ENCODE peak calls at places on chromosome 1, in ten cellular contexts. One of them, this sample, is unnamed.

GRCh38 chr1:224897928-224898327 is 31.5 kb upstream of the DNAH14 start:
- DNase-seq in ovary: no peak
- DNase-seq in HCT116: no peak
- DNase-seq in prostate gland: no peak
- DNase-seq in stomach: no peak
- DNase-seq in upper lobe of right lung: no peak
- DNase-seq in right cardiac atrium: no peak
- DNase-seq in cardiac muscle cell: no peak
- DNase-seq in adrenal gland: no peak
- DNase-seq in breast epithelium: no peak
- DNase-seq in this sample: no peak

GRCh38 chr1:154840557-154841176 is 29.4 kb downstream of the KCNN3 start:
- DNase-seq in ovary: no peak
- DNase-seq in HCT116: no peak
- DNase-seq in prostate gland: no peak
- DNase-seq in stomach: no peak
- DNase-seq in upper lobe of right lung: no peak
- DNase-seq in right cardiac atrium: no peak
- DNase-seq in cardiac muscle cell: no peak
- DNase-seq in adrenal gland: no peak
- DNase-seq in breast epithelium: no peak
- DNase-seq in this sample: no peak

GRCh38 chr1:11592752-11593151 is 61.5 kb downstream of the FBXO2 start:
- DNase-seq in ovary: no peak
- DNase-seq in HCT116: no peak
- DNase-seq in prostate gland: no peak
- DNase-seq in stomach: no peak
- DNase-seq in upper lobe of right lung: no peak
- DNase-seq in right cardiac atrium: no peak
- DNase-seq in cardiac muscle cell: no peak
- DNase-seq in adrenal gland: no peak
- DNase-seq in breast epithelium: no peak
- DNase-seq in this sample: no peak

GRCh38 chr1:221069956-221070355 is 190.7 kb downstream of the HLX start:
- DNase-seq in ovary: no peak
- DNase-seq in HCT116: no peak
- DNase-seq in prostate gland: no peak
- DNase-seq in stomach: no peak
- DNase-seq in upper lobe of right lung: no peak
- DNase-seq in right cardiac atrium: no peak
- DNase-seq in cardiac muscle cell: no peak
- DNase-seq in adrenal gland: no peak
- DNase-seq in breast epithelium: no peak
- DNase-seq in this sample: no peak

GRCh38 chr1:168148916-168149315 is 12.2 kb upstream of the GPR161 start:
- DNase-seq in ovary: no peak
- DNase-seq in HCT116: no peak
- DNase-seq in prostate gland: no peak
- DNase-seq in stomach: no peak
- DNase-seq in upper lobe of right lung: no peak
- DNase-seq in right cardiac atrium: no peak
- DNase-seq in cardiac muscle cell: no peak
- DNase-seq in adrenal gland: no peak
- DNase-seq in breast epithelium: no peak
- DNase-seq in this sample: no peak

GRCh38 chr1:67785847-67786753 is 47.2 kb downstream of the GNG12 start:
- DNase-seq in ovary: no peak
- DNase-seq in HCT116: no peak
- DNase-seq in prostate gland: no peak
- DNase-seq in stomach: no peak
- DNase-seq in upper lobe of right lung: no peak
- DNase-seq in right cardiac atrium: no peak
- DNase-seq in cardiac muscle cell: no peak
- DNase-seq in adrenal gland: no peak
- DNase-seq in breast epithelium: no peak
- DNase-seq in this sample: no peak

GRCh38 chr1:2289607-2290006 is 61.5 kb downstream of the SKI start:
- DNase-seq in ovary: no peak
- DNase-seq in HCT116: no peak
- DNase-seq in prostate gland: no peak
- DNase-seq in stomach: no peak
- DNase-seq in upper lobe of right lung: no peak
- DNase-seq in right cardiac atrium: peak; percentile 49
- DNase-seq in cardiac muscle cell: no peak
- DNase-seq in adrenal gland: no peak
- DNase-seq in breast epithelium: no peak
- DNase-seq in this sample: no peak

GRCh38 chr1:204462229-204462561 is 32.4 kb downstream of the PIK3C2B start:
- DNase-seq in ovary: no peak
- DNase-seq in HCT116: no peak
- DNase-seq in prostate gland: no peak
- DNase-seq in stomach: no peak
- DNase-seq in upper lobe of right lung: no peak
- DNase-seq in right cardiac atrium: no peak
- DNase-seq in cardiac muscle cell: no peak
- DNase-seq in adrenal gland: no peak
- DNase-seq in breast epithelium: no peak
- DNase-seq in this sample: no peak

GRCh38 chr1:23798662-23799142 is 1.9 kb downstream of the GALE start:
- DNase-seq in ovary: no peak
- DNase-seq in HCT116: no peak
- DNase-seq in prostate gland: no peak
- DNase-seq in stomach: peak; percentile 83
- DNase-seq in upper lobe of right lung: peak; percentile 68
- DNase-seq in right cardiac atrium: no peak
- DNase-seq in cardiac muscle cell: no peak
- DNase-seq in adrenal gland: no peak
- DNase-seq in breast epithelium: no peak
- DNase-seq in this sample: peak; percentile 68
- H3K27ac ChIP-seq in ovary: no peak overlapping the region
- H3K27ac ChIP-seq in HCT116: peak overlapping the region; percentile 93
- H3K27ac ChIP-seq in prostate gland: peak overlapping the region; percentile 87
- H3K27ac ChIP-seq in stomach: peak overlapping the region; percentile 96
- H3K27ac ChIP-seq in upper lobe of right lung: peak overlapping the region; percentile 98
- H3K27ac ChIP-seq in right cardiac atrium: no peak overlapping the region
- H3K27ac ChIP-seq in cardiac muscle cell: peak overlapping the region; percentile 1
- H3K27ac ChIP-seq in adrenal gland: no peak overlapping the region
- H3K27ac ChIP-seq in breast epithelium: peak overlapping the region; percentile 92
- H3K27ac ChIP-seq in this sample: peak overlapping the region; percentile 89

GRCh38 chr1:33918368-33918767 is 54.5 kb downstream of the HMGB4 start:
- DNase-seq in ovary: no peak
- DNase-seq in HCT116: no peak
- DNase-seq in prostate gland: no peak
- DNase-seq in stomach: no peak
- DNase-seq in upper lobe of right lung: no peak
- DNase-seq in right cardiac atrium: no peak
- DNase-seq in cardiac muscle cell: no peak
- DNase-seq in adrenal gland: no peak
- DNase-seq in breast epithelium: no peak
- DNase-seq in this sample: no peak

GRCh38 chr1:33916786-33917185 is 52.9 kb downstream of the HMGB4 start:
- DNase-seq in ovary: no peak
- DNase-seq in HCT116: no peak
- DNase-seq in prostate gland: no peak
- DNase-seq in stomach: no peak
- DNase-seq in upper lobe of right lung: no peak
- DNase-seq in right cardiac atrium: no peak
- DNase-seq in cardiac muscle cell: no peak
- DNase-seq in adrenal gland: no peak
- DNase-seq in breast epithelium: no peak
- DNase-seq in this sample: no peak

GRCh38 chr1:33914531-33914930 is 50.7 kb downstream of the HMGB4 start:
- DNase-seq in ovary: no peak
- DNase-seq in HCT116: no peak
- DNase-seq in prostate gland: no peak
- DNase-seq in stomach: no peak
- DNase-seq in upper lobe of right lung: no peak
- DNase-seq in right cardiac atrium: no peak
- DNase-seq in cardiac muscle cell: no peak
- DNase-seq in adrenal gland: no peak
- DNase-seq in breast epithelium: no peak
- DNase-seq in this sample: no peak
- H3K27ac ChIP-seq in ovary: no peak overlapping the region
- H3K27ac ChIP-seq in HCT116: no peak overlapping the region
- H3K27ac ChIP-seq in prostate gland: no peak overlapping the region
- H3K27ac ChIP-seq in stomach: no peak overlapping the region
- H3K27ac ChIP-seq in upper lobe of right lung: no peak overlapping the region
- H3K27ac ChIP-seq in right cardiac atrium: no peak overlapping the region
- H3K27ac ChIP-seq in cardiac muscle cell: no peak overlapping the region
- H3K27ac ChIP-seq in adrenal gland: no peak overlapping the region
- H3K27ac ChIP-seq in breast epithelium: no peak overlapping the region
- H3K27ac ChIP-seq in this sample: no peak overlapping the region

GRCh38 chr1:17097787-17098186 is 21.5 kb downstream of the PADI2 start:
- DNase-seq in ovary: no peak
- DNase-seq in HCT116: no peak
- DNase-seq in prostate gland: no peak
- DNase-seq in stomach: no peak
- DNase-seq in upper lobe of right lung: no peak
- DNase-seq in right cardiac atrium: no peak
- DNase-seq in cardiac muscle cell: no peak
- DNase-seq in adrenal gland: no peak
- DNase-seq in breast epithelium: no peak
- DNase-seq in this sample: no peak

GRCh38 chr1:17096584-17096983 is 22.7 kb downstream of the PADI2 start:
- DNase-seq in ovary: no peak
- DNase-seq in HCT116: no peak
- DNase-seq in prostate gland: no peak
- DNase-seq in stomach: no peak
- DNase-seq in upper lobe of right lung: no peak
- DNase-seq in right cardiac atrium: no peak
- DNase-seq in cardiac muscle cell: no peak
- DNase-seq in adrenal gland: no peak
- DNase-seq in breast epithelium: no peak
- DNase-seq in this sample: no peak

GRCh38 chr1:17098440-17099317 is 20.6 kb downstream of the PADI2 start:
- DNase-seq in ovary: no peak
- DNase-seq in HCT116: no peak
- DNase-seq in prostate gland: no peak
- DNase-seq in stomach: no peak
- DNase-seq in upper lobe of right lung: no peak
- DNase-seq in right cardiac atrium: no peak
- DNase-seq in cardiac muscle cell: no peak
- DNase-seq in adrenal gland: peak; percentile 44
- DNase-seq in breast epithelium: peak; percentile 46
- DNase-seq in this sample: no peak

GRCh38 chr1:17094664-17095063 is 24.6 kb downstream of the PADI2 start:
- DNase-seq in ovary: no peak
- DNase-seq in HCT116: no peak
- DNase-seq in prostate gland: no peak
- DNase-seq in stomach: no peak
- DNase-seq in upper lobe of right lung: no peak
- DNase-seq in right cardiac atrium: no peak
- DNase-seq in cardiac muscle cell: no peak
- DNase-seq in adrenal gland: no peak
- DNase-seq in breast epithelium: no peak
- DNase-seq in this sample: no peak

DNA sequence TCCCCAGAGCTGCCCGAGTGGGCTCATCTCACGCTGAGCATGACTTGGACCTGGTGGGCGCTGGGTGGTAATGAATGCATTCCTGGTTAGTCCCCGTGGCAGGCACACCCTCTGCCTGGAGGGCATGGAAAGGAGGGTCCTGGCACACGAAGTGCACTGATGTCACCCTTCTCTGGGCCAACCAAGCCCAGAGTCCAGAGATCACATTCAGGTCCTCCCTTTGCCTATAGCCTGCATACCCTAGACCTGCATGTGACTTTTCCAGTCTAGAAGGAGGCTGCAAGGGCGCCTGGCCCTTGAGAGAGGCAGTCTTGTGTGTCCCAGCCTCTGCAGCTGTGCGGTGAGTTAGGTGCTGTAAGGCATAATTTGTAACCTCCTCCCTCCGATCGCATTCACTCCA is 22.1 kb downstream of the PADI2 start:
- DNase-seq in ovary: no peak
- DNase-seq in HCT116: no peak
- DNase-seq in prostate gland: no peak
- DNase-seq in stomach: no peak
- DNase-seq in upper lobe of right lung: no peak
- DNase-seq in right cardiac atrium: no peak
- DNase-seq in cardiac muscle cell: no peak
- DNase-seq in adrenal gland: no peak
- DNase-seq in breast epithelium: no peak
- DNase-seq in this sample: no peak
- H3K27ac ChIP-seq in ovary: no peak overlapping the region
- H3K27ac ChIP-seq in HCT116: no peak overlapping the region
- H3K27ac ChIP-seq in prostate gland: no peak overlapping the region
- H3K27ac ChIP-seq in stomach: peak overlapping the region; percentile 60
- H3K27ac ChIP-seq in upper lobe of right lung: no peak overlapping the region
- H3K27ac ChIP-seq in right cardiac atrium: no peak overlapping the region
- H3K27ac ChIP-seq in cardiac muscle cell: no peak overlapping the region
- H3K27ac ChIP-seq in adrenal gland: no peak overlapping the region
- H3K27ac ChIP-seq in breast epithelium: peak overlapping the region; percentile 94
- H3K27ac ChIP-seq in this sample: no peak overlapping the region

GRCh38 chr1:206702803-206703202 is 18.1 kb downstream of the MAPKAPK2 start:
- DNase-seq in ovary: no peak
- DNase-seq in HCT116: no peak
- DNase-seq in prostate gland: no peak
- DNase-seq in stomach: no peak
- DNase-seq in upper lobe of right lung: peak; percentile 6
- DNase-seq in right cardiac atrium: no peak
- DNase-seq in cardiac muscle cell: no peak
- DNase-seq in adrenal gland: no peak
- DNase-seq in breast epithelium: no peak
- DNase-seq in this sample: no peak

GRCh38 chr1:206705744-206706297 is 21.1 kb downstream of the MAPKAPK2 start:
- DNase-seq in ovary: no peak
- DNase-seq in HCT116: no peak
- DNase-seq in prostate gland: no peak
- DNase-seq in stomach: no peak
- DNase-seq in upper lobe of right lung: no peak
- DNase-seq in right cardiac atrium: no peak
- DNase-seq in cardiac muscle cell: no peak
- DNase-seq in adrenal gland: no peak
- DNase-seq in breast epithelium: no peak
- DNase-seq in this sample: no peak

GRCh38 chr1:206705187-206705586 is 20.5 kb downstream of the MAPKAPK2 start:
- DNase-seq in ovary: no peak
- DNase-seq in HCT116: no peak
- DNase-seq in prostate gland: no peak
- DNase-seq in stomach: no peak
- DNase-seq in upper lobe of right lung: peak; percentile 62
- DNase-seq in right cardiac atrium: peak; percentile 64
- DNase-seq in cardiac muscle cell: no peak
- DNase-seq in adrenal gland: no peak
- DNase-seq in breast epithelium: no peak
- DNase-seq in this sample: no peak

GRCh38 chr1:206704239-206704638 is 19.5 kb downstream of the MAPKAPK2 start:
- DNase-seq in ovary: no peak
- DNase-seq in HCT116: no peak
- DNase-seq in prostate gland: no peak
- DNase-seq in stomach: no peak
- DNase-seq in upper lobe of right lung: peak; percentile 44
- DNase-seq in right cardiac atrium: no peak
- DNase-seq in cardiac muscle cell: no peak
- DNase-seq in adrenal gland: no peak
- DNase-seq in breast epithelium: no peak
- DNase-seq in this sample: no peak

DNA sequence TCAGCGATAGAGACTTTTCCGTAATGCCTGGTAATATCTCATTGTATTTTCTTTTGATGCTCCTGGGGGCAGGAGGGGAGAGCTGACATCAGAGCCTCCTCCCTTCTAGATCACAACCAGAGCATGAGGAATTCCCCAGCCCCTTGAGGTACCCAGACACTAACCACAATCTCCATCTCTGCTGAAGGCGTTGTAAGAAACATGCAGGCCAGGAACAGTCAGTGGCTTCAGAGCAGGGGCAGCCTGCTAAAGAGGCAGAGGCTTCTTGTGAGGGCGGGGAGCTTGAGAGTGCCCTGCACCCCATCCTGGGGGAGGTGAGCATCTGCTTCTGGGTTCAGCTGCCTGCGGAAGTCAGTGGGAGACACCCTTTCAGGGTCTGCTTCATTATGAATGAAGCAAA is 18.9 kb downstream of the MAPKAPK2 start:
- DNase-seq in ovary: no peak
- DNase-seq in HCT116: no peak
- DNase-seq in prostate gland: no peak
- DNase-seq in stomach: no peak
- DNase-seq in upper lobe of right lung: peak; percentile 43
- DNase-seq in right cardiac atrium: peak; percentile 23
- DNase-seq in cardiac muscle cell: no peak
- DNase-seq in adrenal gland: no peak
- DNase-seq in breast epithelium: no peak
- DNase-seq in this sample: no peak
- H3K27ac ChIP-seq in ovary: no peak overlapping the region
- H3K27ac ChIP-seq in HCT116: no peak overlapping the region
- H3K27ac ChIP-seq in prostate gland: no peak overlapping the region
- H3K27ac ChIP-seq in stomach: no peak overlapping the region
- H3K27ac ChIP-seq in upper lobe of right lung: no peak overlapping the region
- H3K27ac ChIP-seq in right cardiac atrium: no peak overlapping the region
- H3K27ac ChIP-seq in cardiac muscle cell: no peak overlapping the region
- H3K27ac ChIP-seq in adrenal gland: no peak overlapping the region
- H3K27ac ChIP-seq in breast epithelium: peak overlapping the region; percentile 20
- H3K27ac ChIP-seq in this sample: no peak overlapping the region

This sample was measured in right lobe of liver.